ENCODE peak calls at places on chromosome 16, in five cellular contexts. M, I, Y, L and B are unnamed samples.

GRCh38 chr16:49181812-49182211 is 99.8 kb downstream of the CBLN1 start:
- DNase-seq in L (no peak), Y (no peak), M (no peak), I (no peak), B (peak)

GRCh38 chr16:77674888-77675287 is 47.4 kb upstream of the NUDT7 start:
- DNase-seq in I (no peak), M (no peak), L (no peak), Y (no peak), B (no peak)

GRCh38 chr16:3457434-3458252 is 14.2 kb downstream of the NAA60 start:
- DNase-seq in M (peak), L (peak), Y (peak), I (peak), B (peak)

GRCh38 chr16:47310792-47311211 is 150.1 kb downstream of the ITFG1 start:
- DNase-seq in M (no peak), L (no peak), I (no peak), Y (no peak), B (no peak)

GRCh38 chr16:704047-704446 is 1.6 kb downstream of the FBXL16 start:
- DNase-seq in M (no peak), I (no peak), L (no peak), Y (no peak), B (no peak)

GRCh38 chr16:57384248-57385070 is 12.2 kb downstream of the CX3CL1 start:
- DNase-seq in M (no peak), I (no peak), Y (no peak), L (no peak), B (no peak)

GRCh38 chr16:20879175-20880053 is 20.7 kb downstream of the DCUN1D3 start:
- DNase-seq in M (no peak), I (peak), L (no peak), Y (no peak), B (no peak)

GRCh38 chr16:74455213-74455612 is 33.9 kb upstream of the CLEC18B start:
- DNase-seq in I (no peak), Y (no peak), M (no peak), L (no peak), B (no peak)

GRCh38 chr16:1656808-1657617 is 21.1 kb upstream of the JPT2 start:
- DNase-seq in L (no peak), Y (no peak), M (peak), I (no peak), B (no peak)

GRCh38 chr16:30041841-30042240 is 10.8 kb upstream of the TLCD3B start:
- DNase-seq in I (no peak), Y (no peak), L (peak), M (no peak), B (no peak)

GRCh38 chr16:84924339-84925091 is 86.8 kb downstream of the ZDHHC7 start:
- DNase-seq in L (no peak), M (no peak), I (no peak), Y (no peak), B (no peak)

GRCh38 chr16:13957197-13958078 is 37.5 kb downstream of the ERCC4 start:
- DNase-seq in L (peak), M (no peak), Y (peak), I (peak), B (peak)

GRCh38 chr16:58393138-58393504 is 850 bp downstream of the GINS3 start:
- DNase-seq in L (no peak), I (peak), M (peak), Y (no peak), B (no peak)